ENCODE peak calls at places on chromosomes 3 and 15, in ten cellular contexts. One of them, this sample, is unnamed.

GRCh38 chr15:71443538-71443937 is 328.3 kb downstream of the THSD4 start:
- DNase-seq in nephron progenitor cell: peak
- DNase-seq in stimulated activated CD8-positive, alpha-beta memory T cell treated with anti-CD3 and anti-CD28 coated beads, Interleukin-15, amount 100 ng/mL, for 24 hours: peak
- DNase-seq in T-helper 1 cell: peak
- DNase-seq in Calu3: peak
- DNase-seq in RWPE1: peak
- DNase-seq in kidney glomerular epithelial cell: peak
- DNase-seq in OCI-LY7: peak
- DNase-seq in GM12878: no peak
- DNase-seq in breast epithelium: no peak
- DNase-seq in this sample: peak

GRCh38 chr3:189507856-189508255 is 123.3 kb upstream of the TP63 start:
- DNase-seq in stimulated activated CD8-positive, alpha-beta memory T cell treated with anti-CD3 and anti-CD28 coated beads, Interleukin-15, amount 100 ng/mL, for 24 hours: no peak
- DNase-seq in T-helper 1 cell: no peak
- DNase-seq in breast epithelium: no peak
- DNase-seq in RWPE1: no peak
- DNase-seq in nephron progenitor cell: no peak
- DNase-seq in Calu3: no peak
- DNase-seq in OCI-LY7: no peak
- DNase-seq in GM12878: no peak
- DNase-seq in kidney glomerular epithelial cell: no peak
- DNase-seq in this sample: no peak

GRCh38 chr3:192817053-192817452 is 89.7 kb upstream of the FGF12 start:
- DNase-seq in Calu3: no peak
- DNase-seq in T-helper 1 cell: peak
- DNase-seq in stimulated activated CD8-positive, alpha-beta memory T cell treated with anti-CD3 and anti-CD28 coated beads, Interleukin-15, amount 100 ng/mL, for 24 hours: no peak
- DNase-seq in breast epithelium: no peak
- DNase-seq in kidney glomerular epithelial cell: peak
- DNase-seq in RWPE1: peak
- DNase-seq in OCI-LY7: no peak
- DNase-seq in GM12878: no peak
- DNase-seq in nephron progenitor cell: no peak
- DNase-seq in this sample: no peak

GRCh38 chr15:78358114-78358513 is 18.0 kb downstream of the CRABP1 start:
- DNase-seq in kidney glomerular epithelial cell: no peak
- DNase-seq in breast epithelium: no peak
- DNase-seq in T-helper 1 cell: no peak
- DNase-seq in RWPE1: no peak
- DNase-seq in stimulated activated CD8-positive, alpha-beta memory T cell treated with anti-CD3 and anti-CD28 coated beads, Interleukin-15, amount 100 ng/mL, for 24 hours: no peak
- DNase-seq in nephron progenitor cell: no peak
- DNase-seq in Calu3: no peak
- DNase-seq in OCI-LY7: no peak
- DNase-seq in GM12878: no peak
- DNase-seq in this sample: no peak

GRCh38 chr3:16523778-16524177 is 10.3 kb upstream of the RFTN1 start:
- DNase-seq in stimulated activated CD8-positive, alpha-beta memory T cell treated with anti-CD3 and anti-CD28 coated beads, Interleukin-15, amount 100 ng/mL, for 24 hours: no peak
- DNase-seq in RWPE1: no peak
- DNase-seq in nephron progenitor cell: no peak
- DNase-seq in GM12878: no peak
- DNase-seq in breast epithelium: no peak
- DNase-seq in Calu3: no peak
- DNase-seq in OCI-LY7: no peak
- DNase-seq in kidney glomerular epithelial cell: no peak
- DNase-seq in T-helper 1 cell: no peak
- DNase-seq in this sample: no peak

GRCh38 chr15:67142142-67143092 is 77.0 kb downstream of the SMAD3 start:
- DNase-seq in nephron progenitor cell: no peak
- DNase-seq in kidney glomerular epithelial cell: peak
- DNase-seq in OCI-LY7: no peak
- DNase-seq in RWPE1: no peak
- DNase-seq in T-helper 1 cell: no peak
- DNase-seq in breast epithelium: no peak
- DNase-seq in GM12878: no peak
- DNase-seq in Calu3: no peak
- DNase-seq in stimulated activated CD8-positive, alpha-beta memory T cell treated with anti-CD3 and anti-CD28 coated beads, Interleukin-15, amount 100 ng/mL, for 24 hours: no peak
- DNase-seq in this sample: no peak

GRCh38 chr3:131543714-131544113 is 40.9 kb upstream of the MRPL3 start:
- DNase-seq in RWPE1: peak
- DNase-seq in Calu3: peak
- DNase-seq in nephron progenitor cell: no peak
- DNase-seq in T-helper 1 cell: no peak
- DNase-seq in OCI-LY7: no peak
- DNase-seq in kidney glomerular epithelial cell: peak
- DNase-seq in stimulated activated CD8-positive, alpha-beta memory T cell treated with anti-CD3 and anti-CD28 coated beads, Interleukin-15, amount 100 ng/mL, for 24 hours: no peak
- DNase-seq in breast epithelium: peak
- DNase-seq in GM12878: no peak
- DNase-seq in this sample: peak

GRCh38 chr3:60448668-60449067 is 802.6 kb downstream of the FHIT start:
- DNase-seq in RWPE1: no peak
- DNase-seq in GM12878: no peak
- DNase-seq in kidney glomerular epithelial cell: no peak
- DNase-seq in stimulated activated CD8-positive, alpha-beta memory T cell treated with anti-CD3 and anti-CD28 coated beads, Interleukin-15, amount 100 ng/mL, for 24 hours: no peak
- DNase-seq in nephron progenitor cell: no peak
- DNase-seq in OCI-LY7: no peak
- DNase-seq in T-helper 1 cell: no peak
- DNase-seq in breast epithelium: no peak
- DNase-seq in Calu3: no peak
- DNase-seq in this sample: no peak

GRCh38 chr15:66698318-66698961 is 3.6 kb upstream of the SMAD6 start:
- DNase-seq in T-helper 1 cell: no peak
- DNase-seq in breast epithelium: no peak
- DNase-seq in kidney glomerular epithelial cell: no peak
- DNase-seq in OCI-LY7: peak
- DNase-seq in GM12878: no peak
- DNase-seq in Calu3: peak
- DNase-seq in RWPE1: peak
- DNase-seq in stimulated activated CD8-positive, alpha-beta memory T cell treated with anti-CD3 and anti-CD28 coated beads, Interleukin-15, amount 100 ng/mL, for 24 hours: no peak
- DNase-seq in nephron progenitor cell: peak
- DNase-seq in this sample: peak

GRCh38 chr3:134652409-134652831 is 1.6 kb upstream of the KY start:
- DNase-seq in breast epithelium: no peak
- DNase-seq in RWPE1: no peak
- DNase-seq in T-helper 1 cell: no peak
- DNase-seq in Calu3: no peak
- DNase-seq in OCI-LY7: no peak
- DNase-seq in stimulated activated CD8-positive, alpha-beta memory T cell treated with anti-CD3 and anti-CD28 coated beads, Interleukin-15, amount 100 ng/mL, for 24 hours: no peak
- DNase-seq in nephron progenitor cell: no peak
- DNase-seq in GM12878: no peak
- DNase-seq in kidney glomerular epithelial cell: no peak
- DNase-seq in this sample: no peak

GRCh38 chr15:65285291-65286068 is 1.2 kb downstream of the PARP16 start:
- DNase-seq in breast epithelium: no peak
- DNase-seq in nephron progenitor cell: no peak
- DNase-seq in kidney glomerular epithelial cell: no peak
- DNase-seq in T-helper 1 cell: no peak
- DNase-seq in Calu3: no peak
- DNase-seq in OCI-LY7: no peak
- DNase-seq in RWPE1: no peak
- DNase-seq in GM12878: no peak
- DNase-seq in stimulated activated CD8-positive, alpha-beta memory T cell treated with anti-CD3 and anti-CD28 coated beads, Interleukin-15, amount 100 ng/mL, for 24 hours: no peak
- DNase-seq in this sample: no peak

GRCh38 chr3:72411843-72412242 is 436.4 kb downstream of the SHQ1 start:
- DNase-seq in nephron progenitor cell: no peak
- DNase-seq in GM12878: no peak
- DNase-seq in RWPE1: no peak
- DNase-seq in T-helper 1 cell: no peak
- DNase-seq in OCI-LY7: no peak
- DNase-seq in kidney glomerular epithelial cell: no peak
- DNase-seq in stimulated activated CD8-positive, alpha-beta memory T cell treated with anti-CD3 and anti-CD28 coated beads, Interleukin-15, amount 100 ng/mL, for 24 hours: no peak
- DNase-seq in breast epithelium: no peak
- DNase-seq in Calu3: no peak
- DNase-seq in this sample: no peak

GRCh38 chr15:85330941-85331588 is 49.3 kb upstream of the AKAP13 start:
- DNase-seq in Calu3: peak
- DNase-seq in breast epithelium: peak
- DNase-seq in GM12878: peak
- DNase-seq in nephron progenitor cell: peak
- DNase-seq in RWPE1: peak
- DNase-seq in T-helper 1 cell: peak
- DNase-seq in OCI-LY7: peak
- DNase-seq in stimulated activated CD8-positive, alpha-beta memory T cell treated with anti-CD3 and anti-CD28 coated beads, Interleukin-15, amount 100 ng/mL, for 24 hours: peak
- DNase-seq in kidney glomerular epithelial cell: peak
- DNase-seq in this sample: peak

GRCh38 chr3:109265300-109265699 is 51.0 kb downstream of the DPPA2 start:
- DNase-seq in T-helper 1 cell: no peak
- DNase-seq in kidney glomerular epithelial cell: no peak
- DNase-seq in stimulated activated CD8-positive, alpha-beta memory T cell treated with anti-CD3 and anti-CD28 coated beads, Interleukin-15, amount 100 ng/mL, for 24 hours: no peak
- DNase-seq in RWPE1: no peak
- DNase-seq in nephron progenitor cell: no peak
- DNase-seq in breast epithelium: no peak
- DNase-seq in OCI-LY7: no peak
- DNase-seq in Calu3: no peak
- DNase-seq in GM12878: no peak
- DNase-seq in this sample: no peak